ENCODE peak calls at places on chromosomes 5 and 9, in eight cellular contexts. Y is GM12878, S is heart left ventricle, U is HFF-Myc, P is cardiac muscle cell, D is IMR-90, C is left ventricle myocardium inferior, H is psoas muscle. W is an unnamed sample.
A peak's percentile ranks its signal among the peaks of the same experiment; 100 is the strongest.

GRCh38 chr9:97906236-97906831 is 16.0 kb downstream of the TRMO start:
- DNase-seq in Y (no peak), S (peak; percentile 60), U (no peak), C (peak; percentile 43), D (no peak), H (peak; percentile 44), P (peak; percentile 5), W (no peak)

GRCh38 chr5:39367711-39368110 is 3.4 kb upstream of the C9 start:
- DNase-seq in P (no peak), H (no peak), U (no peak), S (no peak), Y (no peak), D (no peak), C (no peak), W (no peak)

GRCh38 chr9:92961627-92962302 is 14.4 kb downstream of the FGD3 start:
- DNase-seq in P (no peak), H (no peak), S (no peak), U (no peak), Y (no peak), C (no peak), D (no peak), W (peak; percentile 53)

GRCh38 chr5:94366811-94367210 is 251.6 kb downstream of the KIAA0825 start:
- DNase-seq in S (no peak), U (no peak), D (no peak), H (no peak), P (no peak), Y (no peak), C (no peak), W (no peak)

GRCh38 chr9:136539427-136540412 is 6.1 kb downstream of the NOTCH1 start:
- DNase-seq in S (peak; percentile 94), Y (peak; percentile 70), U (no peak), C (peak; percentile 92), P (peak; percentile 78), D (no peak), H (peak; percentile 85), W (peak; percentile 92)

GRCh38 chr9:136346927-136347465 is 16.5 kb downstream of the DNLZ start:
- DNase-seq in C (no peak), U (no peak), Y (no peak), P (no peak), H (no peak), S (no peak), D (no peak), W (no peak)

GRCh38 chr5:160792281-160792680 is 59.7 kb downstream of the ATP10B start:
- DNase-seq in Y (no peak), H (no peak), C (no peak), D (no peak), S (no peak), P (no peak), U (no peak), W (no peak)

GRCh38 chr5:102865510-102866314 is 110.6 kb downstream of the PAM start:
- DNase-seq in U (no peak), Y (peak; percentile 9), D (peak; percentile 88), C (peak; percentile 82), H (peak; percentile 75), P (peak; percentile 86), S (peak; percentile 87), W (peak; percentile 60)

GRCh38 chr5:11905209-11905608 is 963 bp upstream of the CTNND2 start:
- DNase-seq in S (no peak), H (no peak), D (no peak), U (no peak), P (no peak), Y (no peak), C (no peak), W (no peak)

GRCh38 chr5:11903121-11903613 is 1.1 kb downstream of the CTNND2 start:
- DNase-seq in U (no peak), P (no peak), H (no peak), D (no peak), S (peak; percentile 30), C (no peak), Y (no peak), W (no peak)

GRCh38 chr5:11902304-11902703 is 1.9 kb downstream of the CTNND2 start:
- DNase-seq in U (no peak), S (no peak), P (no peak), Y (no peak), H (no peak), C (no peak), D (no peak), W (no peak)

GRCh38 chr5:11904270-11904906 is at the start of gene CTNND2:
- DNase-seq in C (no peak), H (no peak), Y (no peak), U (no peak), P (peak; percentile 5), S (peak; percentile 44), D (no peak), W (no peak)

GRCh38 chr5:11903614-11904269 is 504 bp downstream of the CTNND2 start:
- DNase-seq in P (peak; percentile 3), Y (no peak), C (no peak), U (no peak), S (peak; percentile 52), H (peak; percentile 10), D (no peak), W (peak; percentile 5)
- H3K4me3 ChIP-seq in P (peak overlapping the region; percentile 80), Y (no peak overlapping the region), C (peak overlapping the region; percentile 59), U (no peak overlapping the region), S (peak overlapping the region; percentile 58), H (no peak overlapping the region), D (no peak overlapping the region), W (no peak overlapping the region)

DNA sequence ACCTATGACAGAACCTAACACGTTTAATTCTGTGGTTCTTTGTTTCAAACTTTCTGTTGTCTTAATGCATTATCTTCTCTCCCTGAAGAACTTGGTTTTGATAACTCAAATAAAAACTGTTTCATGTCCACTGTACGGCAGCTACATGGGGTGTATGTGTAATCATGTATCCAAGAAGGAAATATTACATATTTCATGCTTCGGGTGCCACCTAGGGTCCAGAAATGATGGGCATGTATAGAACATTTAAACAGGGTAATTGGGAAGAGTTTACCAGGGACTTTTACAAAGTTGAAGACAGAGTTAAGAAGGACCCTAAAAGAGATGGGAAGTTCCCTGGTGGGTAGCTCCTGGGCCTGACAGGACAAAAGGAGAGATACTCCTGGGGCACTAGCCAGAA is 291.3 kb downstream of the FBXL7 start:
- DNase-seq in H (no peak), D (no peak), Y (no peak), C (no peak), S (no peak), P (peak; percentile 33), U (no peak), W (no peak)
- TF ChIP-seq CTCF in H (no peak), D (no peak), Y (no peak), C (no peak), S (peak; percentile 17), P (peak; percentile 11), U (no peak), W (no peak)

DNA sequence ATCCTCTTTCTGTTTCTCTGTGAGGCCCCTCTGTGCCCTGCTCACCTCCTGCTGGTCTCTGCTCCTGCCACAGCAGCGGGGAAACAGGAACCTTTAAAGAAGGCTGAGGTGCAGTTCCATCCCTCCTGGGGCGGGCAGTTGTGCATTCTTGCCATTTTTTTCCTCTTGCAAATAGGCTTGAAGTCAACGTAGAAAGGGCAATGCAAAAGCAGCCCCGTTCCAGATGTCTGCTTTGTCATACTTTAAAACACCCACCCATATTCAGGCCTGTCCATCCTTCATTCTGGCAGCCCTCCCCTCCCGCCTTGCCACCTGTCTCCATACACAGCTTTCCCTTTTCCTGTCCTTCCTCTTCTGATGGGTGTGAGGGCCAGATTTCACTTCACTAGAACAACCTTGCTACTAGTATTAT is 65.4 kb upstream of the KLF9 start:
- DNase-seq in U (no peak), S (no peak), D (peak; percentile 79), C (no peak), Y (no peak), H (peak; percentile 34), P (peak; percentile 87), W (no peak)
- H3K4me3 ChIP-seq in U (no peak overlapping the region), S (peak overlapping the region; percentile 11), D (no peak overlapping the region), C (peak overlapping the region; percentile 39), Y (no peak overlapping the region), H (peak overlapping the region; percentile 59), P (no peak overlapping the region), W (no peak overlapping the region)

GRCh38 chr5:78602400-78602799 is 46.2 kb downstream of the LHFPL2 start:
- DNase-seq in Y (no peak), D (no peak), H (no peak), C (no peak), P (no peak), U (no peak), S (no peak), W (no peak)

GRCh38 chr5:78601622-78602314 is 46.8 kb downstream of the LHFPL2 start:
- DNase-seq in P (no peak), S (no peak), Y (no peak), D (peak; percentile 80), H (no peak), C (no peak), U (no peak), W (no peak)

GRCh38 chr5:78603636-78604175 is 44.9 kb downstream of the LHFPL2 start:
- DNase-seq in U (no peak), S (no peak), D (no peak), C (no peak), Y (no peak), P (no peak), H (no peak), W (no peak)

GRCh38 chr5:78605611-78606010 is 43.0 kb downstream of the LHFPL2 start:
- DNase-seq in D (no peak), U (no peak), H (no peak), Y (no peak), C (no peak), S (no peak), P (no peak), W (no peak)

GRCh38 chr5:78604693-78605092 is 43.9 kb downstream of the LHFPL2 start:
- DNase-seq in U (no peak), Y (no peak), P (no peak), C (no peak), S (no peak), D (no peak), H (no peak), W (no peak)
- TF ChIP-seq CTCF in U (no peak), Y (no peak), P (no peak), C (no peak), S (no peak), D (no peak), H (no peak), W (no peak)

GRCh38 chr5:76404694-76405306 is 1.7 kb downstream of the IQGAP2 start:
- DNase-seq in C (no peak), Y (no peak), H (no peak), D (no peak), U (no peak), P (no peak), S (no peak), W (no peak)
- H3K4me3 ChIP-seq in C (peak overlapping the region; percentile 76), Y (peak overlapping the region; percentile 86), H (peak overlapping the region; percentile 69), D (no peak overlapping the region), U (no peak overlapping the region), P (no peak overlapping the region), S (peak overlapping the region; percentile 57), W (peak overlapping the region; percentile 64)

GRCh38 chr5:90849939-90850338 is 291.3 kb downstream of the ADGRV1 start:
- DNase-seq in P (no peak), S (no peak), U (no peak), H (no peak), Y (no peak), C (no peak), D (no peak), W (no peak)
- TF ChIP-seq CTCF in P (no peak), S (no peak), U (no peak), H (no peak), Y (no peak), C (no peak), D (no peak), W (no peak)

W was measured in GM12865.